ENCODE peak calls at places on chromosomes 13 and 19, in eight cellular contexts. U, L, Q, Y, T, R, B and E are unnamed samples.

GRCh38 chr19:2491130-2491801 is 15.3 kb downstream of the GADD45B start:
- DNase-seq in U (no peak), L (no peak), B (no peak), R (peak; percentile 97), T (peak; percentile 96), Q (no peak), Y (peak; percentile 98), E (no peak)

GRCh38 chr13:100794575-100794974 is 120.0 kb upstream of the TMTC4 start:
- DNase-seq in T (no peak), L (no peak), B (no peak), Y (no peak), R (no peak), Q (no peak), U (no peak), E (no peak)

GRCh38 chr13:26335158-26335557 is 81.2 kb downstream of the CDK8 start:
- DNase-seq in R (no peak), L (no peak), Y (no peak), U (no peak), Q (no peak), T (no peak), B (no peak), E (no peak)

GRCh38 chr19:29564574-29565005 is 38.8 kb downstream of the VSTM2B start:
- DNase-seq in T (no peak), L (no peak), Y (no peak), U (no peak), Q (no peak), B (peak; percentile 31), R (no peak), E (no peak)

GRCh38 chr13:71339736-71340135 is 527.3 kb downstream of the DACH1 start:
- DNase-seq in U (no peak), Q (no peak), B (no peak), T (no peak), L (no peak), R (no peak), Y (no peak), E (no peak)

GRCh38 chr13:26051231-26052135 is at the start of gene SHISA2:
- DNase-seq in B (no peak), Q (peak; percentile 40), R (peak; percentile 34), L (no peak), U (peak; percentile 27), T (peak; percentile 80), Y (peak; percentile 45), E (peak; percentile 47)

GRCh38 chr13:34722931-34723330 is 219.1 kb upstream of the NBEA start:
- DNase-seq in Q (no peak), U (no peak), L (no peak), Y (no peak), R (no peak), T (no peak), B (no peak), E (no peak)

GRCh38 chr13:80235131-80235530 is 105.8 kb downstream of the SPRY2 start:
- DNase-seq in Q (no peak), T (no peak), U (no peak), B (no peak), L (no peak), Y (no peak), R (no peak), E (no peak)

GRCh38 chr19:21202865-21203494 is 61.1 kb downstream of the ZNF431 start:
- DNase-seq in B (no peak), L (no peak), Y (no peak), T (no peak), R (no peak), U (no peak), Q (no peak), E (peak; percentile 14)

GRCh38 chr13:102309110-102309509 is 92.7 kb downstream of the FGF14 start:
- DNase-seq in T (no peak), U (no peak), R (no peak), L (no peak), B (no peak), Q (no peak), Y (no peak), E (no peak)

GRCh38 chr13:51225034-51225433 is 2.8 kb downstream of the FAM124A start:
- DNase-seq in Q (no peak), B (no peak), U (no peak), Y (no peak), R (no peak), T (no peak), L (no peak), E (no peak)

GRCh38 chr13:97275265-97275664 is 53.1 kb downstream of the MBNL2 start:
- DNase-seq in B (no peak), U (peak; percentile 33), R (no peak), L (no peak), T (no peak), Y (no peak), Q (no peak), E (no peak)

GRCh38 chr19:29247051-29247450 is 34.1 kb upstream of the UQCRFS1 start:
- DNase-seq in L (no peak), R (no peak), T (no peak), Y (no peak), B (no peak), U (no peak), Q (no peak), E (no peak)

GRCh38 chr13:21012841-21013681 is 48.3 kb downstream of the LATS2 start:
- DNase-seq in Q (no peak), U (no peak), B (peak; percentile 43), Y (no peak), R (no peak), T (no peak), L (no peak), E (no peak)

GRCh38 chr19:383922-384800 is 24.8 kb downstream of the C2CD4C start:
- DNase-seq in U (no peak), T (peak; percentile 72), Q (no peak), B (no peak), L (peak; percentile 65), Y (peak; percentile 40), R (no peak), E (no peak)

GRCh38 chr13:99133230-99133629 is 67.4 kb upstream of the UBAC2 start:
- DNase-seq in T (no peak), L (no peak), B (no peak), Q (no peak), U (no peak), R (no peak), Y (no peak), E (no peak)

GRCh38 chr19:19361075-19361594 is 40.5 kb downstream of the MAU2 start:
- DNase-seq in T (peak; percentile 85), Y (peak; percentile 82), R (peak; percentile 80), L (peak; percentile 88), B (peak; percentile 90), U (peak; percentile 77), Q (peak; percentile 51), E (peak; percentile 82)

GRCh38 chr19:38975214-38975860 is at the start of gene FBXO17:
- DNase-seq in T (peak; percentile 85), Q (peak; percentile 29), U (peak; percentile 44), L (peak; percentile 81), B (peak; percentile 81), Y (peak; percentile 44), R (peak; percentile 42), E (peak; percentile 49)

GRCh38 chr19:8215783-8216182 is 6.6 kb downstream of the CERS4 start:
- DNase-seq in B (no peak), Q (no peak), U (no peak), R (no peak), L (no peak), T (no peak), Y (no peak), E (no peak)

GRCh38 chr19:1847348-1847683 is 967 bp downstream of the REXO1 start:
- DNase-seq in U (no peak), L (no peak), Q (no peak), B (no peak), R (no peak), Y (no peak), T (no peak), E (no peak)

GRCh38 chr13:42361701-42362100 is 89.7 kb downstream of the AKAP11 start:
- DNase-seq in U (no peak), Y (no peak), Q (no peak), L (no peak), B (no peak), T (no peak), R (no peak), E (no peak)

GRCh38 chr19:7426986-7427385 is 61.8 kb downstream of the PEX11G start:
- DNase-seq in U (no peak), T (no peak), L (no peak), Q (no peak), R (no peak), B (no peak), Y (no peak), E (no peak)

GRCh38 chr19:29672933-29673336 is 7.7 kb downstream of the PLEKHF1 start:
- DNase-seq in R (peak; percentile 61), L (peak; percentile 56), Y (peak; percentile 41), U (no peak), T (peak; percentile 79), B (peak; percentile 58), Q (no peak), E (peak; percentile 67)

GRCh38 chr13:60327551-60327950 is 69.5 kb upstream of the TDRD3 start:
- DNase-seq in U (no peak), Q (no peak), Y (no peak), L (no peak), R (no peak), B (no peak), T (no peak), E (no peak)
- TF ChIP-seq CTCF in U (no peak), Q (no peak), Y (no peak), L (no peak), R (no peak), B (no peak), T (no peak), E (no peak)

DNA sequence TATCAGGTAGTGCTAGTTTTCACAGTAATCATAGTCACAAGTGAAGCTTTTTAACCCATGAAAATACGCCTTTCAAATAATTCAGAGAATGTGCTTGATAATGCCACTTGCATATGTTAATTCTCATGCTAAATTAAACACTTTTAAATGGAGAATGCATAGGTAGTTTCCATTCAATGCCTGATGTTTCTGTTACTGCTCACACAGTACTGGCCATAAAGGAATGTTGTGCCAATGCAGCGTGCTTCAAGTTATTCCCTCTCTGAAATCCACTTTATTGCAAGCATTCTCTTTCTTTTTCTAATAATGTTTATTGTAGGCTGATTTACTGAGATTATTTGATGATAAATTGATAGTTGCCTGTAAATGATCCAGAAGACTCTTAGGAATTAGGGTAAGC is 513.0 kb upstream of the KLF12 start:
- DNase-seq in Y (no peak), B (no peak), R (no peak), U (no peak), L (no peak), Q (no peak), T (no peak), E (no peak)
- TF ChIP-seq CTCF in Y (no peak), B (no peak), R (no peak), U (no peak), L (no peak), Q (no peak), T (no peak), E (no peak)

DNA sequence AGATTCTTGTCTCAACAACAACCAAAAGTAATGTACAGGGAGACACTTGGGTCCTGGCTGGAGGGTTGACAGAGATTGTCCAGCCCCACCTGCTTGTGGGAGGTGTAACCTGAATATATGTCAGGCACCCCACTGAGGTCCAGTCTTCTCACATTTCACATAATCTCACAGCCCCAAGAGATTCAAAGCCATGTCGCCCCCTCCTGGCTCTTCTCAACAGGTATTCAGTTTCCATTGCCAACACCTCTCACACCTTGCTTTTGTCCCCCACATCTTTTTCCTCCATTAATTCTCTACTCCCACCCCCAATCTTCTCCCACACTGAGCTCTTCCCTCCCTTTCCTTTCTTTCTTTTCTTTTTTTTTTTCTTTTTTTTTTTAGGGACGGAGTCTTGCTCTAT is 11.2 kb downstream of the UNC13A start:
- DNase-seq in Y (no peak), T (no peak), L (no peak), Q (no peak), R (no peak), U (no peak), B (no peak), E (no peak)
- TF ChIP-seq CTCF in Y (no peak), T (no peak), L (no peak), Q (peak; percentile 17), R (no peak), U (no peak), B (no peak), E (no peak)

GRCh38 chr19:4181053-4181508 is 1.3 kb downstream of the SIRT6 start:
- DNase-seq in L (no peak), B (no peak), R (peak; percentile 50), U (no peak), Y (no peak), T (no peak), Q (no peak), E (no peak)
- TF ChIP-seq CTCF in L (no peak), B (no peak), R (no peak), U (no peak), Y (no peak), T (no peak), Q (no peak), E (no peak)